ENCODE peak calls at places on chromosomes 4 and X, in four cellular contexts. R is heart left ventricle, S is uterus, A is stomach. V is an unnamed sample.

GRCh38 chr4:31518796-31519250 is 798.7 kb downstream of the PCDH7 start:
- DNase-seq in R (no peak), S (no peak), A (no peak), V (no peak)

GRCh38 chrX:2388669-2389068 is 112.1 kb downstream of the DHRSX start:
- DNase-seq in S (no peak), A (no peak), R (no peak), V (no peak)

GRCh38 chrX:50988649-50989048 is 78.1 kb downstream of the BMP15 start:
- DNase-seq in A (no peak), R (no peak), S (no peak), V (no peak)

GRCh38 chr4:150818661-150819060 is 196.4 kb downstream of the LRBA start:
- DNase-seq in R (no peak), A (no peak), S (no peak), V (no peak)

GRCh38 chr4:93317571-93317970 is 511.0 kb upstream of the ATOH1 start:
- DNase-seq in S (no peak), R (no peak), A (no peak), V (no peak)

GRCh38 chrX:13412208-13412600 is 92.4 kb upstream of the ATXN3L start:
- DNase-seq in R (no peak), S (no peak), A (no peak), V (no peak)

GRCh38 chr4:174586651-174587050 is 64.4 kb upstream of the HPGD start:
- DNase-seq in A (no peak), R (no peak), S (no peak), V (no peak)

GRCh38 chr4:74320559-74321118 is 12.4 kb downstream of the EPGN start:
- DNase-seq in S (no peak), A (peak), R (no peak), V (peak)

GRCh38 chrX:37921758-37922157 is 74.4 kb upstream of the DYNLT3 start:
- DNase-seq in A (no peak), R (no peak), S (no peak), V (no peak)

GRCh38 chrX:257681-258289 is 23.4 kb upstream of the PLCXD1 start:
- DNase-seq in S (no peak), R (no peak), A (no peak), V (no peak)

GRCh38 chr4:6918345-6918744 is 8.7 kb downstream of the TBC1D14 start:
- DNase-seq in R (no peak), A (no peak), S (no peak), V (no peak)

GRCh38 chr4:6915041-6916005 is 5.7 kb downstream of the TBC1D14 start:
- DNase-seq in S (no peak), R (no peak), A (no peak), V (no peak)

GRCh38 chr4:6916069-6916586 is 6.5 kb downstream of the TBC1D14 start:
- DNase-seq in A (no peak), R (no peak), S (no peak), V (no peak)

GRCh38 chr4:6916587-6917444 is 7.2 kb downstream of the TBC1D14 start:
- DNase-seq in S (peak), R (no peak), A (peak), V (no peak)

GRCh38 chr4:6917445-6918241 is 8.0 kb downstream of the TBC1D14 start:
- DNase-seq in A (peak), R (peak), S (peak), V (peak)
- TF ChIP-seq POLR2A in A (no peak), R (no peak), S (no peak), V (no peak)

GRCh38 chr4:144723471-144723870 is 77.5 kb downstream of the HHIP start:
- DNase-seq in A (no peak), S (no peak), R (no peak), V (no peak)
- TF ChIP-seq POLR2A in A (no peak), S (no peak), R (no peak), V (no peak)

DNA sequence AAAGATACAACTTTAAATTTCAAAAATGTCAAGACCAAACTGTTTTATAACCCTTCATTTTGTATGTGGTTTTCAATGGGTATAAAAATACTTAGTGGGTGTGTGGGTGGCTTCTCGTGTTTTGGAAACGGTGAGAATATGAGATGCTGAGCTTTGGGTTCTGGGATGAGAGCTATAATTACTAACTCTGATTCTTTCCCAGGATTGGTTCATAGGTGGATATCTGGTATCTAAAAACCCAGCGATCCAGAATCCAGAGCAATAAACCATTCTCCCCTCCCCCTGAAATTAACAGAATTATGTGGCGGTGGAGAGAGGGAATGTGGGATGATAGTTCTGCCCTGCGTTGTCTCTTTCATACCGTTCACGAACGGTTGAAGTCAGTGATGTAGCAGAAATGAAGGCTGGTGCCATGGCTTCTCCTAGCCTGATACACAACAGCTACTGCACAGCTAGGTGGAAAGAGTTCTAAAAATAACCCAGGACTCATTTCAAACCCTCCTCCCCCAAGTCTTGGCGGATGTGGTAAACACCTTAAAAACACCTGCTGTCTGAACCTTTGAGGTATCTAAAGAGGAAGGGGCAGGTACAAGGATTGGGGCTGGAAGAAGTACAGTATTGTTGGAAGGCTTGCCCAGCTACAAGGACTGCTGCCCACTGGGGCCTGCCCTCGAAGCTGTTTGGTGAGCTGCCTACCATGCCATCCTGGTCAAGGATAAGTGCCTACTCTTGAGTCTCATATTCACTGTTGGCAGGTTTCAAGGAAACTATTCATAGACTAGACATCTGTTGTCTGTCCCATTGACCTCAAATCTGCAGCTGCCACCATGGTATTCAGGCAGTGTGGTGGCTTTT is 44.5 kb downstream of the SEPTIN11 start:
- DNase-seq in A (no peak), R (no peak), S (no peak), V (no peak)
- TF ChIP-seq POLR2A in A (no peak), R (no peak), S (no peak), V (no peak)

GRCh38 chr4:145935253-145936141 is 3.1 kb downstream of the ZNF827 start:
- DNase-seq in R (no peak), A (peak), S (peak), V (peak)
- TF ChIP-seq POLR2A in R (no peak), A (no peak), S (no peak), V (no peak)

DNA sequence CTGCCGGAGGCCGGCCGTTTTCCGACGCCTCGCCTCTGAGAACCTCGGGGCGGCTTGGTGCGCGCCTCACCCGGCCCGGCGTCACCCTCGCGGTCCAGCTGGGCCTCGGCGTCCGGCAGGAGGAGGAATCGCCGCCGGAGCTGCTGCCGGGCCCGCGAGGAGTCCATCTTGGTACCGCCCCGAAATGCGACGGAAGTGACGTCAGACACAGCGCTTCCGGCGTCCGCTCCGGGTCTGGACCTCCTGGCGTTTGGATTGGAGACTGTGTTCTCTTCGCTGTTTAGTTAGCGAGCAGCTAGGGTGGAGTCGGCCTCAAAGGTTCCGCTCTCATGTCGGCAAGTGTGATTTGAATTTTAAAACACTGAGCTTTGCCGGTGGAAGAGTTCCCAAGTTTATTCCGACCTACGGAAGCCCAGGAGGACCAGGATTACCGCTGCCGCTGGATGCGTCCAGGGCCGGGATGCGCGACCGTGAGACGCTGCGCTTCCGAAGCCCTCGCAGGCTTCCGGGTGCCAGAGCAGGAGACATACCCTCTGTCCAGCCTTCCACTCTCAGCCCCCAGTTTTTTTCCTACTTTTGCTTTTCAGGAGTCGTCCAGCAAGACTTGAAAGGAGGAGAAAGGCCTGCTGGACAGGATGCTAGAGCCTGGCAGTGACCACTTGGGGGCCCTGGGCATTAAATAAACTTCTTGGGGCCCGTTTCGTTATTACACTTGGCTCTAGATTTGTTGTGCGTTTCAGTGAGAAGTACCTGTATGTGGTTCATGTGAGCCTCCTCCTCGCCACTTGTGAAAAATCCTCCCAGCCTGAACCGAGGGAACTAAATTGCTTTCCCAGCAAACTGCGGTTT is at the start of gene TMEM128:
- DNase-seq in R (peak), S (peak), A (peak), V (peak)
- TF ChIP-seq POLR2A in R (peak), S (peak), A (peak), V (peak)

GRCh38 chrX:120401301-120401700 is 39.4 kb downstream of the ATP1B4 start:
- DNase-seq in S (no peak), R (no peak), A (no peak), V (no peak)

GRCh38 chrX:120408168-120408567 is 46.3 kb downstream of the ATP1B4 start:
- DNase-seq in R (no peak), A (no peak), S (no peak), V (no peak)

GRCh38 chrX:120406638-120407037 is 44.7 kb downstream of the ATP1B4 start:
- DNase-seq in R (no peak), A (no peak), S (no peak), V (no peak)

GRCh38 chrX:120402363-120402762 is 40.5 kb downstream of the ATP1B4 start:
- DNase-seq in S (no peak), A (no peak), R (no peak), V (no peak)
- TF ChIP-seq POLR2A in S (no peak), A (no peak), R (no peak), V (no peak)

GRCh38 chr4:38673109-38673978 is 9.3 kb downstream of the KLF3 start:
- DNase-seq in A (peak), S (peak), R (peak), V (peak)
- TF ChIP-seq POLR2A in A (no peak), S (no peak), R (no peak), V (no peak)

GRCh38 chrX:23662853-23663252 is 4.4 kb upstream of the PRDX4 start:
- DNase-seq in R (no peak), S (no peak), A (no peak), V (no peak)

GRCh38 chrX:23666282-23666681 is 1.0 kb upstream of the PRDX4 start:
- DNase-seq in S (no peak), R (no peak), A (no peak), V (no peak)

GRCh38 chrX:23662187-23662586 is 5.1 kb upstream of the PRDX4 start:
- DNase-seq in S (no peak), A (no peak), R (no peak), V (no peak)

GRCh38 chrX:23668335-23668734 is 1.0 kb downstream of the PRDX4 start:
- DNase-seq in R (no peak), S (no peak), A (no peak), V (no peak)

DNA sequence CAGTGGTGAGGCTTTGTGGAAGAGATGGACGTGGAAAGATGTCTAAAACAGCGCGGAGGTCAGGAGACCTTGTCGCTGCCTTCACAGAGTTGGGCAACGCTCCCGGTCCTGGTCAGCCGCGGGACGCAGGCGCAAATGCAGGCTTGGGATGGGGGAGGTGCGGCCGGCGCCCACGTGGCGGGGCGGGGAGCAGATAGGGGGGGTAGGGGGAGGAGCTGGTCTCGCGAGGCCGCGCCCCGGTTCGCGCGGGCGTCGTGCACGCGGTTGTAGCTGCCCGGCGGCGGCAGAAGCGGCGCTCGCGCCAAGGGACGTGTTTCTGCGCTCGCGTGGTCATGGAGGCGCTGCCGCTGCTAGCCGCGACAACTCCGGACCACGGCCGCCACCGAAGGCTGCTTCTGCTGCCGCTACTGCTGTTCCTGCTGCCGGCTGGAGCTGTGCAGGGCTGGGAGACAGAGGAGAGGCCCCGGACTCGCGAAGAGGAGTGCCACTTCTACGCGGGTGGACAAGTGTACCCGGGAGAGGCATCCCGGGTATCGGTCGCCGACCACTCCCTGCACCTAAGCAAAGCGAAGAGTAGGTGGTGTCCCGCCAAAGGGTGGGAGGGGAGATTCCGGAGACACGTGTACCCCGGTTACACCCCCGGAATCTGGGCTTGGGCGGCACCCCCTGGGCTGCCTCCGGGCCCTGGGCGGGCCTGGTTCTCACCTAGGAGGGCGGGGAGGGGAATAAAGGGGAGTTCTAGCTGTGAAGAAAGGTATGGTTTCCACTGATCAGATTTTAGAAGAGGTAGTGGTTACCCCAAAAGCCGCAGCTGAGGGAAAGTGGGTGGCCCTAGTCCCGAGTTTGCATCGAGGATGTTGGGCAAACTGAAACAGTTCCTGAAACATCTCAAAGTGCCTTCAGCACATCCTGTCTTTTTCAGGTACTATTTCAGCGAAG is at the start of gene PRDX4:
- DNase-seq in A (peak), R (peak), S (peak), V (peak)
- TF ChIP-seq POLR2A in A (no peak), R (peak), S (peak), V (no peak)

DNA sequence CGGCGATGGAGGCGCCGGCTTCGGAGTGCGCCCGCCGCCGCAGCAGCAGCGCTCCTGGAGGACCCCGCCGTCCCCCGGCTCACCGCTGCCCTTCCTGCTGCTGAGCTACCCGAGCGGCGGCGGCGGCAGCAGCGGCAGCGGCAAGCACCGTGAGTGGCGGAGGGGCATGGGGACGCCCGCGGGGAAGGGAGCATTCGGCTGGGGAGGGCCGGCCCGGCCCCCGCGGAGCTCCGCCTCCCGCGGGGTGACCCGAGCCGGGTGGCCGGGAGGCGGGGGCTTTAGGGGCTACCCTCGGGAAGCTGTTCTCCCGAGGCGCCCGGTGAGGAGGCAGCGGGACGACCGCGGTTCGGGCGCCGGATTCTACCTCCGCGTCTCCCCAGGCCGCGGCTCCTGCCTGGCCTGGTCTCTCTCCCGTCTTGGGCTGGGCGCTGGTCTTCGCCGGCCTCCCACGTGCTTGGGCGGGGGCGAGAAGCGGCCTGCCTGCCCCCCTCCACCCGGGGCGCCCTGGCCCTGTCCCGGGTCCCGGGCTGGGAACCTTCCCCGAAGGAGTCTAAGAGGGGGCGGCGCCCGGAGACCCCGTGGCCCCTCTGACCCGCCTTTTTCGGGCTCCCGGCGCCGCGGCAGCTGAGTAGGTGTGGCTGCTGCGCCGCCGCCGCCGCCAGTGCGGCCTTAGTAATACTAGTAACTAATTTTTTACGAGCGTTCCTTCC is 16.5 kb upstream of the RUFY3 start:
- DNase-seq in S (peak), A (peak), R (peak), V (peak)
- TF ChIP-seq POLR2A in S (no peak), A (no peak), R (no peak), V (peak)

DNA sequence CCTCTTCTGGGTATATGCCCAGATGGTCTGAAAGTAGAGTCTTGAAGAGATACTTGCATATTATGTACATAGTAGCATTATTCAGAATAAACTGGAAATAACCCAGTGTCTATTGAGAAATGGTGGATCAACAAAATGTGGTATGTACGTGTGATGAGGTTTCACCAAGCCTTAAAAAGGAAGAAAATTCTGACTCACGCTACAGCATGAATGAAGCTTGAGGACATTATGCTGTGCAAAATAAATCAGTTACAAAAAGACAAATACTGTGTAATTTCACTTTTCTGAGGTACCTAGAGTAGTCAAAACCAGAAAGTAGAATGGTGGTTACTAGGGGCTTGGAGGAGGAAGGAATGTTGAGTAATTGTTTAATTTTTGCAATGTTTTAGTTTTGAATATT is 37.3 kb downstream of the GBA3 start:
- DNase-seq in S (no peak), R (no peak), A (no peak), V (no peak)
- TF ChIP-seq POLR2A in S (no peak), R (no peak), A (no peak), V (no peak)